ENCODE peak calls at places on chromosome 11, in five cellular contexts. Z is midbrain; F is cardiac fibroblast; T is left ventricle myocardium superior; J is activated CD4-positive, alpha-beta T cell treated with anti-CD3 and anti-CD28 coated beads, Interleukin-2, amount 50 U/mL, for 1 hour. R is an unnamed sample.
A peak's percentile ranks its signal among the peaks of the same experiment; 100 is the strongest.

GRCh38 chr11:65651589-65652510 is 10.9 kb downstream of the RELA start:
- DNase-seq in F (peak; percentile 49), Z (peak; percentile 10), J (no peak), T (no peak), R (no peak)

GRCh38 chr11:121886956-121887355 is 229.1 kb downstream of the BLID start:
- DNase-seq in Z (no peak), F (no peak), J (no peak), T (no peak), R (no peak)

GRCh38 chr11:126710804-126711399 is 289.7 kb downstream of the KIRREL3 start:
- DNase-seq in F (no peak), J (no peak), T (no peak), Z (no peak), R (no peak)

GRCh38 chr11:69460540-69461257 is 20.8 kb upstream of the LINC01488 start:
- DNase-seq in Z (no peak), J (no peak), F (peak; percentile 50), T (no peak), R (no peak)

GRCh38 chr11:93166194-93166593 is 31.6 kb downstream of the SLC36A4 start:
- DNase-seq in T (no peak), J (no peak), Z (no peak), F (no peak), R (no peak)

GRCh38 chr11:113721462-113722066 is 15.5 kb upstream of the TMPRSS5 start:
- DNase-seq in J (no peak), T (no peak), F (peak; percentile 68), Z (no peak), R (no peak)

GRCh38 chr11:66420671-66421476 is at the start of gene NPAS4:
- DNase-seq in J (no peak), F (no peak), Z (no peak), T (no peak), R (no peak)

GRCh38 chr11:64359712-64360402 is 895 bp downstream of the RPS6KA4 start:
- DNase-seq in T (no peak), Z (no peak), J (peak; percentile 23), F (no peak), R (peak; percentile 35)

GRCh38 chr11:64048042-64048854 is 12.5 kb downstream of the FLRT1 start:
- DNase-seq in J (no peak), F (no peak), Z (peak; percentile 95), T (no peak), R (no peak)

GRCh38 chr11:68584097-68584496 is 100.2 kb upstream of the GAL start:
- DNase-seq in Z (peak; percentile 22), J (peak; percentile 57), F (peak; percentile 13), T (peak; percentile 57), R (peak; percentile 40)